ENCODE peak calls at places on chromosomes 3 and 15, in five cellular contexts. One of them, this sample, is unnamed.

GRCh38 chr3:20055020-20055775 is 15.0 kb downstream of the KAT2B start:
- DNase-seq in effector memory CD4-positive, alpha-beta T cell: no peak
- DNase-seq in IMR-90: no peak
- DNase-seq in heart left ventricle: no peak
- DNase-seq in lung: no peak
- DNase-seq in this sample: no peak

GRCh38 chr15:31440754-31441298 is 114.2 kb downstream of the KLF13 start:
- DNase-seq in lung: no peak
- DNase-seq in effector memory CD4-positive, alpha-beta T cell: peak; percentile 26
- DNase-seq in heart left ventricle: peak; percentile 68
- DNase-seq in IMR-90: peak; percentile 27
- DNase-seq in this sample: peak; percentile 74

GRCh38 chr15:23081271-23081670 is 41.9 kb upstream of the TUBGCP5 start:
- DNase-seq in IMR-90: no peak
- DNase-seq in heart left ventricle: no peak
- DNase-seq in effector memory CD4-positive, alpha-beta T cell: no peak
- DNase-seq in lung: no peak
- DNase-seq in this sample: no peak

GRCh38 chr15:55824857-55825613 is 82.1 kb upstream of the PRTG start:
- DNase-seq in effector memory CD4-positive, alpha-beta T cell: no peak
- DNase-seq in heart left ventricle: no peak
- DNase-seq in IMR-90: no peak
- DNase-seq in lung: no peak
- DNase-seq in this sample: no peak

GRCh38 chr3:31402118-31402517 is 130.6 kb upstream of the STT3B start:
- DNase-seq in heart left ventricle: no peak
- DNase-seq in lung: no peak
- DNase-seq in IMR-90: no peak
- DNase-seq in effector memory CD4-positive, alpha-beta T cell: no peak
- DNase-seq in this sample: no peak

GRCh38 chr3:158097141-158097540 is 9.1 kb downstream of the SHOX2 start:
- DNase-seq in IMR-90: no peak
- DNase-seq in effector memory CD4-positive, alpha-beta T cell: no peak
- DNase-seq in heart left ventricle: no peak
- DNase-seq in lung: no peak
- DNase-seq in this sample: no peak

GRCh38 chr3:188389711-188390346 is 235.9 kb downstream of the LPP start:
- DNase-seq in lung: no peak
- DNase-seq in effector memory CD4-positive, alpha-beta T cell: no peak
- DNase-seq in IMR-90: no peak
- DNase-seq in heart left ventricle: peak; percentile 34
- DNase-seq in this sample: no peak

GRCh38 chr3:21237638-21238037 is 513.4 kb downstream of the ZNF385D start:
- DNase-seq in heart left ventricle: no peak
- DNase-seq in effector memory CD4-positive, alpha-beta T cell: no peak
- DNase-seq in lung: no peak
- DNase-seq in IMR-90: no peak
- DNase-seq in this sample: no peak

GRCh38 chr3:156817931-156818765 is 8.0 kb upstream of the LEKR1 start:
- DNase-seq in effector memory CD4-positive, alpha-beta T cell: no peak
- DNase-seq in heart left ventricle: no peak
- DNase-seq in IMR-90: no peak
- DNase-seq in lung: no peak
- DNase-seq in this sample: no peak

GRCh38 chr3:118808743-118809142 is 225.9 kb downstream of the IGSF11 start:
- DNase-seq in effector memory CD4-positive, alpha-beta T cell: no peak
- DNase-seq in heart left ventricle: no peak
- DNase-seq in IMR-90: no peak
- DNase-seq in lung: no peak
- DNase-seq in this sample: no peak

GRCh38 chr3:158768881-158769518 is 32.9 kb upstream of the MFSD1 start:
- DNase-seq in effector memory CD4-positive, alpha-beta T cell: no peak
- DNase-seq in lung: no peak
- DNase-seq in IMR-90: peak; percentile 98
- DNase-seq in heart left ventricle: peak; percentile 29
- DNase-seq in this sample: no peak

GRCh38 chr15:65365229-65365628 is 12.6 kb downstream of the IGDCC3 start:
- DNase-seq in IMR-90: no peak
- DNase-seq in heart left ventricle: no peak
- DNase-seq in lung: no peak
- DNase-seq in effector memory CD4-positive, alpha-beta T cell: no peak
- DNase-seq in this sample: no peak

GRCh38 chr3:40713306-40713705 is 188.5 kb downstream of the ZNF621 start:
- DNase-seq in effector memory CD4-positive, alpha-beta T cell: no peak
- DNase-seq in heart left ventricle: no peak
- DNase-seq in IMR-90: no peak
- DNase-seq in lung: no peak
- DNase-seq in this sample: no peak

GRCh38 chr15:99082798-99083197 is 22.1 kb upstream of the SYNM start:
- DNase-seq in lung: no peak
- DNase-seq in effector memory CD4-positive, alpha-beta T cell: no peak
- DNase-seq in heart left ventricle: no peak
- DNase-seq in IMR-90: no peak
- DNase-seq in this sample: no peak

GRCh38 chr15:78004919-78005634 is 72.4 kb downstream of the TBC1D2B start:
- DNase-seq in lung: peak; percentile 77
- DNase-seq in IMR-90: peak; percentile 95
- DNase-seq in effector memory CD4-positive, alpha-beta T cell: no peak
- DNase-seq in heart left ventricle: peak; percentile 82
- DNase-seq in this sample: no peak

GRCh38 chr3:181488536-181488935 is 223.2 kb upstream of the SOX2 start:
- DNase-seq in lung: no peak
- DNase-seq in heart left ventricle: no peak
- DNase-seq in IMR-90: no peak
- DNase-seq in effector memory CD4-positive, alpha-beta T cell: no peak
- DNase-seq in this sample: no peak

GRCh38 chr3:20842002-20842401 is 656.0 kb upstream of the SGO1 start:
- DNase-seq in lung: no peak
- DNase-seq in IMR-90: no peak
- DNase-seq in effector memory CD4-positive, alpha-beta T cell: no peak
- DNase-seq in heart left ventricle: no peak
- DNase-seq in this sample: no peak

GRCh38 chr3:132904-133303 is 63.7 kb upstream of the CHL1 start:
- DNase-seq in lung: no peak
- DNase-seq in IMR-90: no peak
- DNase-seq in effector memory CD4-positive, alpha-beta T cell: no peak
- DNase-seq in heart left ventricle: no peak
- DNase-seq in this sample: no peak

GRCh38 chr3:139523718-139524117 is 15.8 kb downstream of the RBP1 start:
- DNase-seq in lung: no peak
- DNase-seq in heart left ventricle: no peak
- DNase-seq in effector memory CD4-positive, alpha-beta T cell: no peak
- DNase-seq in IMR-90: no peak
- DNase-seq in this sample: no peak

GRCh38 chr15:60704129-60704528 is 225.2 kb upstream of the ICE2 start:
- DNase-seq in heart left ventricle: no peak
- DNase-seq in effector memory CD4-positive, alpha-beta T cell: peak; percentile 53
- DNase-seq in lung: no peak
- DNase-seq in IMR-90: no peak
- DNase-seq in this sample: no peak

GRCh38 chr15:77597804-77598453 is 34.8 kb downstream of the LINGO1 start:
- DNase-seq in lung: no peak
- DNase-seq in heart left ventricle: no peak
- DNase-seq in IMR-90: no peak
- DNase-seq in effector memory CD4-positive, alpha-beta T cell: no peak
- DNase-seq in this sample: no peak

GRCh38 chr3:50436063-50436674 is 67.3 kb downstream of the CACNA2D2 start:
- DNase-seq in heart left ventricle: peak; percentile 63
- DNase-seq in IMR-90: peak; percentile 3
- DNase-seq in effector memory CD4-positive, alpha-beta T cell: peak; percentile 68
- DNase-seq in lung: peak; percentile 80
- DNase-seq in this sample: peak; percentile 81

GRCh38 chr15:57485869-57486268 is 105.8 kb upstream of the MYZAP start:
- DNase-seq in heart left ventricle: no peak
- DNase-seq in lung: peak; percentile 80
- DNase-seq in effector memory CD4-positive, alpha-beta T cell: no peak
- DNase-seq in IMR-90: peak; percentile 83
- DNase-seq in this sample: no peak

GRCh38 chr15:31464216-31465082 is 137.8 kb downstream of the KLF13 start:
- DNase-seq in IMR-90: no peak
- DNase-seq in heart left ventricle: no peak
- DNase-seq in effector memory CD4-positive, alpha-beta T cell: no peak
- DNase-seq in lung: no peak
- DNase-seq in this sample: no peak

GRCh38 chr3:171417137-171417536 is 43.1 kb downstream of the TNIK start:
- DNase-seq in heart left ventricle: no peak
- DNase-seq in effector memory CD4-positive, alpha-beta T cell: no peak
- DNase-seq in lung: no peak
- DNase-seq in IMR-90: peak; percentile 16
- DNase-seq in this sample: no peak

GRCh38 chr3:171774516-171774915 is 35.8 kb downstream of the PLD1 start:
- DNase-seq in lung: no peak
- DNase-seq in heart left ventricle: no peak
- DNase-seq in IMR-90: no peak
- DNase-seq in effector memory CD4-positive, alpha-beta T cell: no peak
- DNase-seq in this sample: no peak

GRCh38 chr15:59812185-59812870 is 123.2 kb upstream of the BNIP2 start:
- DNase-seq in heart left ventricle: no peak
- DNase-seq in effector memory CD4-positive, alpha-beta T cell: no peak
- DNase-seq in IMR-90: no peak
- DNase-seq in lung: no peak
- DNase-seq in this sample: no peak

GRCh38 chr3:177731644-177732268 is 534.5 kb upstream of the TBL1XR1 start:
- DNase-seq in effector memory CD4-positive, alpha-beta T cell: no peak
- DNase-seq in lung: no peak
- DNase-seq in IMR-90: peak; percentile 88
- DNase-seq in heart left ventricle: no peak
- DNase-seq in this sample: no peak

GRCh38 chr15:72809329-72809728 is 25.8 kb upstream of the ADPGK start:
- DNase-seq in effector memory CD4-positive, alpha-beta T cell: no peak
- DNase-seq in lung: no peak
- DNase-seq in heart left ventricle: no peak
- DNase-seq in IMR-90: no peak
- DNase-seq in this sample: no peak

GRCh38 chr15:67130673-67131601 is 65.5 kb downstream of the SMAD3 start:
- DNase-seq in effector memory CD4-positive, alpha-beta T cell: no peak
- DNase-seq in lung: no peak
- DNase-seq in IMR-90: peak; percentile 80
- DNase-seq in heart left ventricle: no peak
- DNase-seq in this sample: no peak

GRCh38 chr15:91694131-91694828 is 159.2 kb upstream of the SLCO3A1 start:
- DNase-seq in IMR-90: peak; percentile 23
- DNase-seq in effector memory CD4-positive, alpha-beta T cell: no peak
- DNase-seq in lung: no peak
- DNase-seq in heart left ventricle: peak; percentile 33
- DNase-seq in this sample: no peak

GRCh38 chr3:13009132-13009945 is 63.9 kb downstream of the IQSEC1 start:
- DNase-seq in heart left ventricle: peak; percentile 77
- DNase-seq in lung: peak; percentile 72
- DNase-seq in IMR-90: no peak
- DNase-seq in effector memory CD4-positive, alpha-beta T cell: peak; percentile 61
- DNase-seq in this sample: peak; percentile 24
- H3K4me3 ChIP-seq in heart left ventricle: no peak overlapping the region
- H3K4me3 ChIP-seq in lung: no peak overlapping the region
- H3K4me3 ChIP-seq in IMR-90: no peak overlapping the region
- H3K4me3 ChIP-seq in effector memory CD4-positive, alpha-beta T cell: peak overlapping the region; percentile 22
- H3K4me3 ChIP-seq in this sample: peak overlapping the region; percentile 20

GRCh38 chr15:76575177-76576078 is 238.9 kb downstream of the ISL2 start:
- DNase-seq in IMR-90: no peak
- DNase-seq in effector memory CD4-positive, alpha-beta T cell: no peak
- DNase-seq in lung: no peak
- DNase-seq in heart left ventricle: no peak
- DNase-seq in this sample: no peak

GRCh38 chr15:76577879-76578512 is 241.4 kb downstream of the ISL2 start:
- DNase-seq in lung: no peak
- DNase-seq in effector memory CD4-positive, alpha-beta T cell: no peak
- DNase-seq in IMR-90: no peak
- DNase-seq in heart left ventricle: no peak
- DNase-seq in this sample: no peak

GRCh38 chr15:76576526-76577279 is 240.1 kb downstream of the ISL2 start:
- DNase-seq in effector memory CD4-positive, alpha-beta T cell: no peak
- DNase-seq in heart left ventricle: peak; percentile 75
- DNase-seq in lung: peak; percentile 69
- DNase-seq in IMR-90: peak; percentile 55
- DNase-seq in this sample: no peak

DNA sequence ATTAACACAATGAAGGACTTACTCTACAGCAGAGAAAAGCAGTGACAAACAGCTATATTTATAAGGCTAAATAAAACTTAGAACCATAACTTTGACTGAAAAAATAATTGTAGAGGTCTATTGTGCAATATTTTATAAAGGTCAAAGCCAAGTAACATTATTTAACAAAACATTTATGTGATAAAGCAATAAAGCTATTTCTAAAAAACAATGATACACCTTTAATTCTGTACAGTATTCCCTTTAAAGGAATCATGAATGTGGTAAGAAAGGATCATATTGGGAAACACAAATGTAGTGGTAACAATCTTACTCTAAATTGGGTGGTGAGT is 236.4 kb downstream of the ISL2 start:
- DNase-seq in effector memory CD4-positive, alpha-beta T cell: no peak
- DNase-seq in heart left ventricle: no peak
- DNase-seq in IMR-90: no peak
- DNase-seq in lung: no peak
- DNase-seq in this sample: no peak
- H3K4me1 ChIP-seq in effector memory CD4-positive, alpha-beta T cell: no peaks in the 10 kb centered on the region
- H3K4me1 ChIP-seq in heart left ventricle: peaks cover 3% of the 10 kb centered on the region
- H3K4me1 ChIP-seq in IMR-90: peaks cover 10% of the 10 kb centered on the region
- H3K4me1 ChIP-seq in lung: peaks cover 5% of the 10 kb centered on the region
- H3K4me1 ChIP-seq in this sample: no peaks in the 10 kb centered on the region

DNA sequence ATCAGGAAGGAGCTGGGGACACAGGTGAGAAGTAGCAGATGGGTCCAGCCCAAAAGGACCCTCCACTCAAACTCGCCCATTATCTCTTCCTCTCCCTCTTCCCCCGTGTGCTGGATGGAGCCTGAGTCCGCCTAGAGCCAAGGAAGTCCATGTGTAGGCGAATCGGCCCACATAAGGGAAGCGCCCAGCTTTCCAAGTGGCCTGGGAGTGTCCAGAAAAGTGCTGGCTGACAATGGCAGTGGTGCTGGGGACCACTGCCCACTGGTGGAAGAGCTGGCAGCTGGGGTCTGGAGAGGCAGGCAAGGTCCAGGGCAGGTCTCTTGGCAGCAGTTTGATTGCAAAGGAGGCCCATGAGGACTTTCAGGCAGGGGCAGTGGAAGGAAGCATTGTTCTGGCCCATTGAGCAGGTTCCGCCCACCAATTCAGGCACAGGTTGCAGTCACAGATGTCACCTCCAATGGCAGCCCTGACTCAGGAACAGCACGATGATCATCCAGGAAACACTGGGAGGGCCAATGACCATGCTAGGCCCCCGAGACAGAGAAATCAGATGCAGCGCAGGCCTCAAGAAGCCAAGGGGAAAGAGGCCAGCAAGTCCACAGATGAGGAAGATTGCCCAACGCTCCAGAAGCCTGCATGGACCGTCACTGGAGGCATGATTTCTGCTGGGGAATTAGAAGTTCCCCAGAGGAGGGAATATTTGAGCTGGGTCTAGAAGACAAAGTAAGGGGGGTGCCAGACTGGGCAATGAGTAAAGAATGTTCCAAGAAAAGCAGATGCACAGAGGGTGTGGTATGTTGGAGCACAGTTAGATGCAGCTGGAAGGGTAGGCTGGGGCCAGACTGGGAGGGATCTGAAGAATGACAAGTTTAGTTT is 3.0 kb downstream of the MFGE8 start:
- DNase-seq in heart left ventricle: no peak
- DNase-seq in IMR-90: no peak
- DNase-seq in lung: no peak
- DNase-seq in effector memory CD4-positive, alpha-beta T cell: no peak
- DNase-seq in this sample: no peak
- H3K4me3 ChIP-seq in heart left ventricle: peak overlapping the region; percentile 86
- H3K4me3 ChIP-seq in IMR-90: no peak overlapping the region
- H3K4me3 ChIP-seq in lung: no peak overlapping the region
- H3K4me3 ChIP-seq in effector memory CD4-positive, alpha-beta T cell: no peak overlapping the region
- H3K4me3 ChIP-seq in this sample: no peak overlapping the region

GRCh38 chr3:141078200-141078599 is 27.1 kb downstream of the SPSB4 start:
- DNase-seq in IMR-90: no peak
- DNase-seq in effector memory CD4-positive, alpha-beta T cell: no peak
- DNase-seq in heart left ventricle: no peak
- DNase-seq in lung: no peak
- DNase-seq in this sample: no peak
- H3K4me1 ChIP-seq in IMR-90: peaks cover 5% of the 10 kb centered on the region
- H3K4me1 ChIP-seq in effector memory CD4-positive, alpha-beta T cell: no peaks in the 10 kb centered on the region
- H3K4me1 ChIP-seq in heart left ventricle: peaks cover 17% of the 10 kb centered on the region
- H3K4me1 ChIP-seq in lung: peaks cover 7% of the 10 kb centered on the region
- H3K4me1 ChIP-seq in this sample: no peaks in the 10 kb centered on the region

This sample was measured in naive thymus-derived CD4-positive, alpha-beta T cell.